ENCODE peak calls at places on chromosomes 6 and 20, in six cellular contexts. J, N, E, I, O and S are unnamed samples.

GRCh38 chr6:72616406-72617015 is 5.4 kb upstream of the KCNQ5 start:
- DNase-seq in J (no peak), N (no peak), E (no peak), I (no peak), O (no peak), S (peak; percentile 44)

GRCh38 chr20:39523405-39523804 is 561.3 kb downstream of the DHX35 start:
- DNase-seq in J (no peak), N (no peak), E (no peak), I (no peak), O (no peak), S (no peak)

GRCh38 chr6:3455490-3456394 is 1.1 kb downstream of the SLC22A23 start:
- DNase-seq in J (no peak), N (peak; percentile 59), E (peak; percentile 44), I (no peak), O (no peak), S (peak; percentile 55)

GRCh38 chr6:74606488-74607135 is 599.2 kb downstream of the COL12A1 start:
- DNase-seq in J (no peak), N (no peak), E (no peak), I (no peak), O (no peak), S (no peak)

GRCh38 chr20:33125983-33126382 is 42.0 kb upstream of the BPIFA2 start:
- DNase-seq in J (no peak), N (no peak), E (no peak), I (no peak), O (no peak), S (peak; percentile 40)

GRCh38 chr6:134029495-134030455 is 22.6 kb downstream of the SLC2A12 start:
- DNase-seq in J (no peak), N (no peak), E (no peak), I (no peak), O (no peak), S (no peak)

GRCh38 chr20:35315199-35316020 is 23.2 kb upstream of the FAM83C start:
- DNase-seq in J (no peak), N (no peak), E (no peak), I (no peak), O (no peak), S (no peak)

GRCh38 chr20:63701329-63702035 is 5.0 kb downstream of the TNFRSF6B start:
- DNase-seq in J (no peak), N (no peak), E (no peak), I (no peak), O (no peak), S (no peak)

GRCh38 chr20:41180599-41181333 is 43.4 kb downstream of the PLCG1 start:
- DNase-seq in J (no peak), N (peak; percentile 41), E (peak; percentile 26), I (no peak), O (no peak), S (no peak)

GRCh38 chr6:129730477-129731165 is 20.6 kb upstream of the ARHGAP18 start:
- DNase-seq in J (no peak), N (no peak), E (no peak), I (no peak), O (no peak), S (peak; percentile 21)

GRCh38 chr20:56504373-56505005 is 20.1 kb upstream of the FAM209A start:
- DNase-seq in J (no peak), N (no peak), E (peak; percentile 37), I (no peak), O (no peak), S (peak; percentile 34)

GRCh38 chr20:6976535-6976934 is 209.0 kb downstream of the BMP2 start:
- DNase-seq in J (no peak), N (no peak), E (no peak), I (no peak), O (no peak), S (no peak)

GRCh38 chr6:118717106-118717505 is 65.7 kb upstream of the CEP85L start:
- DNase-seq in J (no peak), N (no peak), E (no peak), I (no peak), O (no peak), S (no peak)

GRCh38 chr6:85641522-85641915 is 1.2 kb downstream of the SYNCRIP start:
- DNase-seq in J (no peak), N (no peak), E (no peak), I (no peak), O (no peak), S (no peak)

GRCh38 chr6:85006362-85006761 is 242.0 kb upstream of the TBX18 start:
- DNase-seq in J (no peak), N (no peak), E (no peak), I (no peak), O (no peak), S (peak; percentile 57)

GRCh38 chr20:47150403-47151152 is 205.9 kb downstream of the ZMYND8 start:
- DNase-seq in J (no peak), N (peak; percentile 72), E (peak; percentile 91), I (no peak), O (no peak), S (peak; percentile 91)

GRCh38 chr20:23331951-23332350 is 18.6 kb upstream of the NXT1 start:
- DNase-seq in J (no peak), N (no peak), E (no peak), I (no peak), O (no peak), S (peak; percentile 24)

GRCh38 chr6:22752522-22752921 is 183.2 kb downstream of the HDGFL1 start:
- DNase-seq in J (no peak), N (no peak), E (no peak), I (no peak), O (no peak), S (no peak)

GRCh38 chr6:22747576-22747975 is 178.2 kb downstream of the HDGFL1 start:
- DNase-seq in J (no peak), N (no peak), E (no peak), I (no peak), O (no peak), S (no peak)

GRCh38 chr6:22754111-22754510 is 184.7 kb downstream of the HDGFL1 start:
- DNase-seq in J (no peak), N (no peak), E (no peak), I (no peak), O (no peak), S (no peak)

DNA sequence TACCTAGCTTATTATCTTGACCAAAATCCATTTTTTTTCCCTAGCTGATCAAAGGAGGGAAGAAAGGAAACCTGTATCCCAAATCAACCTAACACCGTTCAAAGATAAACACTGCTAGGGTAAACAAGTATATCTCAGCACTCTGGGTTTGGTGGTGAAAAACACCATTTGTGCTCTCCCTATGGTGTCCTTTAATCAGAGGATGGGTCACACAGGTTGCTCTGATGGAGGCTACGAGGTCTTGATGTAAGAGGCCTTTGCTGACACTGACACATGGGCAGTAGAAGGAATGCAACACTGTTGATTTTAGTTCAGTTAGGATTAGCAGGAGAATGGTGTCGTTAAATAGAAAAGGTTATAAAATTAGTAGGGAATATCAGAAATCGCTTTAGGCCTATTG is 179.3 kb downstream of the HDGFL1 start:
- DNase-seq in J (no peak), N (no peak), E (no peak), I (no peak), O (no peak), S (no peak)
- H3K9me3 ChIP-seq in J (no peaks in the 10 kb centered on the region), N (no peaks in the 10 kb centered on the region), E (no peaks in the 10 kb centered on the region), I (no peaks in the 10 kb centered on the region), O (no peaks in the 10 kb centered on the region), S (no peaks in the 10 kb centered on the region)

GRCh38 chr20:30167540-30167939 is 1089.9 kb upstream of the DEFB115 start:
- DNase-seq in J (no peak), N (no peak), E (no peak), I (no peak), O (no peak), S (no peak)
- H3K9me3 ChIP-seq in J (no peaks in the 10 kb centered on the region), N (no peaks in the 10 kb centered on the region), E (no peaks in the 10 kb centered on the region), I (no peaks in the 10 kb centered on the region), O (no peaks in the 10 kb centered on the region), S (no peaks in the 10 kb centered on the region)

DNA sequence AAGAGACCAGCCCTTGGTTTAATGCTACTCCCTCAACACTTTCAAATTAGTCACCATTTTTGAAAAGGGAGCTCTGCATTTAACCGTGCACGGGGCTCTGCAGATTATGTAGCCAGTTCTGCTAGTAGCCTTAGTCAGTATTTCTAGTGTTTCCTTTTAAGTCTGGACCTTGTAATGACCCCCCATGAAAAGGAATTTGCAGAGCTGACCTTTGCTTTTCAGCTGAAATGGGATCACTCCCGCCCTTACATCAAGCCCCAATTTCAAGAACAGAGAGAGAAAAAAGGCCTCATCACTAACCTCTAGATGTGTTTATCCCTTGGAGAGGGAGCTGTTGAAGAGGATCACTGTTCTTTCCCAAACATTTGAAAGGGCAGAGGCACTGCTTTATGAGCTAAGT is 490.8 kb upstream of the BTBD3 start:
- DNase-seq in J (no peak), N (no peak), E (no peak), I (no peak), O (no peak), S (peak; percentile 27)
- H3K9me3 ChIP-seq in J (no peaks in the 10 kb centered on the region), N (no peaks in the 10 kb centered on the region), E (no peaks in the 10 kb centered on the region), I (no peaks in the 10 kb centered on the region), O (no peaks in the 10 kb centered on the region), S (no peaks in the 10 kb centered on the region)

DNA sequence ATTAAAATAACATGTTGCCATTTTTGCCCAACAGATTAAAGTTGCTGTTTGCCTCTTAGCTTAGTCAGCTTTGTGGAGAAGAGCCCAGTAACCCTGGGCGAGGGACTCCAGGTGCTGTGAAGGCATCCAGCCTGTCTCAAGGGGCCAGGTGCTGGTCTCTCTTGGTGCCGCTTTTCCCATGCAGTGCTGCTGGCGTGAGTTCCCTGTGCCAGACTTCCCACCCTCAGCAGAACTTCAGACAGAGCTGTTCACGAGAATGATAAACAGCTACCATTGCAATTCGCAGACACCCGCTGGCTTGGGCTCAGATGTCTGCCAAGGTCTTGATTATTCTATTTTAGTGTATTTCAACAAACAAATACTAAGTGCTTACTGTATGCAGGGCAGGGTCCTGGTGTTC is 57.6 kb downstream of the RNF217 start:
- DNase-seq in J (no peak), N (no peak), E (peak; percentile 46), I (no peak), O (no peak), S (no peak)
- H3K9me3 ChIP-seq in J (no peaks in the 10 kb centered on the region), N (no peaks in the 10 kb centered on the region), E (no peaks in the 10 kb centered on the region), I (no peaks in the 10 kb centered on the region), O (no peaks in the 10 kb centered on the region), S (no peaks in the 10 kb centered on the region)

DNA sequence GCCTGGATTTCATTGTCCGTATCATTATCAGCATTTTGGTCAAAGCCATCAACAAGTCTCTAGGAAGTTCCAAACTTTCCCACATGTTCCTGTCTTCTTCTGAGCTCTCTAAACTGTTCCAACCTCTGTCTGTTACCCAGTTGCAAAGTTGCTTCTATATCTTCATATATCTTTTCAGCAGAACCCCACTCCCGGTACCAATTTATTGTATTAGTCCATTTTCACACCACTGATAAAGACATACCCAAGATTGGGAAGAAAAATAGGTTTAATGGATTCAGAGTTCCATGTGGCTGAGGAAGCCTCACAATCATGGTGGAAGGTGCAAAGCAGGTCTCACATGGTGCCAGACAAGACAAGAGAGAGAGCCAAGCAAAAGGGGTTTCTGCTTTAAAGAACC is 293.2 kb downstream of the EPM2A start:
- DNase-seq in J (no peak), N (no peak), E (no peak), I (no peak), O (no peak), S (no peak)
- H3K9me3 ChIP-seq in J (peaks cover 5% of the 10 kb centered on the region), N (peaks cover 35% of the 10 kb centered on the region), E (peaks cover 7% of the 10 kb centered on the region), I (peaks cover 17% of the 10 kb centered on the region), O (peaks cover 8% of the 10 kb centered on the region), S (peaks cover 6% of the 10 kb centered on the region)

DNA sequence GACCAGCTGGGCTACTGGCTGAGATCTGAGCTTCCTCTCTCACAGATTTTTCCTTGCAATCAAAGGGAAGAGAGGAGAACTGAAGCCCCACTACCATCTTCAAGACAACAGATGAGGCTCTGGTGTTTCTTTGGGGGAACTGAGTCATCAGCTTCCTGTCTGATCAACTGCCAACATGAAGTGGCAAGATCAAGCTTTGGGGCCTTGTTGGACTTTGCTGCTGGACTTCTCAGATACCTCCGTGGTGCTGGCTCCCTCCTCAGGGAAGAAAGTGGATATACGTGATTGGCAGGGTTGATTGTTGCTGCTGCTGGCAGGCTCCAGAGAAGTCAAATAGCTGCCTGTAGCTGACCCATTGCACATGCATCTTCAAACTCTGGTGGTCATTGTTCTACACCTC is 3.6 kb upstream of the TOX2 start:
- DNase-seq in J (no peak), N (no peak), E (no peak), I (no peak), O (no peak), S (no peak)
- H3K9me3 ChIP-seq in J (no peaks in the 10 kb centered on the region), N (peaks cover 30% of the 10 kb centered on the region), E (no peaks in the 10 kb centered on the region), I (peaks cover 14% of the 10 kb centered on the region), O (no peaks in the 10 kb centered on the region), S (no peaks in the 10 kb centered on the region)